ENCODE peak calls at places on chromosomes 7 and 10, in nine cellular contexts. H is activated T-cell treated with anti-CD3 and anti-CD28 coated beads, Interleukin-2, amount 50 U/mL, for 72 hours; V is Right ventricle myocardium inferior; O is non-pigmented ciliary epithelial cell; K is H1; N is BJ; T is HEK293T; F is T follicular helper cell; W is HT-29. P is an unnamed sample.

GRCh38 chr7:89559596-89559995 is 594.7 kb upstream of the STEAP1 start:
- DNase-seq in K (no peak), W (no peak), H (no peak), O (no peak), N (no peak), V (no peak), T (no peak), F (no peak), P (no peak)

GRCh38 chr10:23994459-23995046 is 214.4 kb upstream of the KIAA1217 start:
- DNase-seq in O (peak; percentile 18), W (peak; percentile 92), T (peak; percentile 64), K (peak; percentile 27), N (no peak), V (no peak), H (peak; percentile 30), F (no peak), P (peak; percentile 50)

GRCh38 chr10:77531441-77532001 is 106.1 kb downstream of the KCNMA1 start:
- DNase-seq in H (no peak), O (peak; percentile 49), V (no peak), W (no peak), N (peak; percentile 51), T (peak; percentile 25), K (no peak), F (no peak), P (peak; percentile 44)

GRCh38 chr10:93403741-93404354 is 78.3 kb downstream of the MYOF start:
- DNase-seq in V (no peak), N (no peak), T (no peak), F (no peak), W (no peak), H (no peak), K (no peak), O (no peak), P (no peak)

GRCh38 chr10:116000151-116000550 is 272.9 kb downstream of the GFRA1 start:
- DNase-seq in F (no peak), N (no peak), O (no peak), W (no peak), H (no peak), V (no peak), K (no peak), T (no peak), P (no peak)

GRCh38 chr7:4103352-4104091 is 578.6 kb upstream of the FOXK1 start:
- DNase-seq in O (no peak), T (peak; percentile 22), V (no peak), W (peak; percentile 15), H (no peak), K (no peak), F (no peak), N (no peak), P (no peak)

GRCh38 chr10:91043173-91043910 is 122.5 kb upstream of the ANKRD1 start:
- DNase-seq in H (no peak), V (no peak), T (peak; percentile 32), K (no peak), N (no peak), O (no peak), F (no peak), W (peak; percentile 54), P (no peak)

GRCh38 chr10:46233101-46233500 is 53.7 kb upstream of the ANTXRL start:
- DNase-seq in W (no peak), T (no peak), N (no peak), H (no peak), K (no peak), O (no peak), F (no peak), V (no peak), P (peak; percentile 3)